ENCODE peak calls at places on chromosome 22, in six cellular contexts. K, Z, P, J, F and N are unnamed samples.

GRCh38 chr22:26461188-26461810 is 22.3 kb downstream of the HPS4 start:
- DNase-seq in K (peak), P (peak), Z (peak), F (peak), J (peak), N (peak)

GRCh38 chr22:20638143-20638870 is 130.9 kb downstream of the MED15 start:
- DNase-seq in F (no peak), J (no peak), K (peak), Z (no peak), P (no peak), N (no peak)

GRCh38 chr22:29044657-29045176 is 16.9 kb downstream of the C22orf31 start:
- DNase-seq in J (no peak), Z (no peak), K (no peak), P (no peak), F (no peak), N (peak)

GRCh38 chr22:17542452-17542851 is 20.8 kb upstream of the SLC25A18 start:
- DNase-seq in Z (no peak), K (no peak), P (no peak), F (no peak), J (no peak), N (no peak)

GRCh38 chr22:28019360-28019759 is 100.3 kb upstream of the PITPNB start:
- DNase-seq in K (peak), P (no peak), J (no peak), F (no peak), Z (no peak), N (peak)

GRCh38 chr22:36419177-36419911 is 31.6 kb upstream of the MYH9 start:
- DNase-seq in F (no peak), J (no peak), K (no peak), Z (no peak), P (no peak), N (peak)

GRCh38 chr22:24027389-24027980 is 16.4 kb downstream of the CABIN1 start:
- DNase-seq in P (no peak), J (no peak), K (no peak), Z (no peak), F (no peak), N (peak)

GRCh38 chr22:37237371-37238268 is 6.4 kb downstream of the RAC2 start:
- DNase-seq in Z (peak), J (peak), F (no peak), P (no peak), K (peak), N (no peak)

GRCh38 chr22:20243545-20244249 is 24.4 kb downstream of the RTN4R start:
- DNase-seq in K (peak), Z (peak), P (peak), J (peak), F (no peak), N (peak)

GRCh38 chr22:49300241-49300640 is 527.4 kb downstream of the BRD1 start:
- DNase-seq in J (no peak), Z (no peak), F (no peak), K (no peak), P (no peak), N (no peak)

GRCh38 chr22:20773793-20774212 is at the start of gene SERPIND1:
- DNase-seq in F (no peak), P (no peak), Z (no peak), K (no peak), J (no peak), N (no peak)

GRCh38 chr22:17845790-17846189 is 71.5 kb upstream of the BID start:
- DNase-seq in Z (no peak), K (no peak), P (no peak), F (no peak), J (no peak), N (peak)